ENCODE peak calls at places on chromosomes 7 and 10, in ten cellular contexts. One of them, this sample, is unnamed.

GRCh38 chr10:61815505-61815904 is 86.0 kb upstream of the ARID5B start:
- DNase-seq in activated naive CD4-positive, alpha-beta T cell: no peak
- DNase-seq in activated CD4-positive, alpha-beta T cell treated with anti-CD3 and anti-CD28 coated beads for 1 hour: no peak
- DNase-seq in AG04449: no peak
- DNase-seq in stimulated activated CD4-positive, alpha-beta T cell treated with anti-CD3 and anti-CD28 coated beads, Interleukin-4, amount 100 ng/mL, for 24 hours: no peak
- DNase-seq in glutamatergic neuron: no peak
- DNase-seq in mesendoderm: peak; percentile 90
- DNase-seq in adipocyte: no peak
- DNase-seq in stimulated activated CD8-positive, alpha-beta memory T cell treated with anti-CD3 and anti-CD28 coated beads, Interleukin-7, amount 100 ng/mL, for 1 hour: no peak
- DNase-seq in KBM-7: no peak
- DNase-seq in this sample: no peak

GRCh38 chr10:50395279-50395678 is 144.0 kb upstream of the ASAH2 start:
- DNase-seq in stimulated activated CD4-positive, alpha-beta T cell treated with anti-CD3 and anti-CD28 coated beads, Interleukin-4, amount 100 ng/mL, for 24 hours: no peak
- DNase-seq in adipocyte: no peak
- DNase-seq in stimulated activated CD8-positive, alpha-beta memory T cell treated with anti-CD3 and anti-CD28 coated beads, Interleukin-7, amount 100 ng/mL, for 1 hour: no peak
- DNase-seq in mesendoderm: no peak
- DNase-seq in activated CD4-positive, alpha-beta T cell treated with anti-CD3 and anti-CD28 coated beads for 1 hour: no peak
- DNase-seq in activated naive CD4-positive, alpha-beta T cell: no peak
- DNase-seq in KBM-7: no peak
- DNase-seq in AG04449: no peak
- DNase-seq in glutamatergic neuron: no peak
- DNase-seq in this sample: no peak

GRCh38 chr7:55127622-55128081 is 108.8 kb downstream of the EGFR start:
- DNase-seq in activated naive CD4-positive, alpha-beta T cell: no peak
- DNase-seq in glutamatergic neuron: no peak
- DNase-seq in mesendoderm: no peak
- DNase-seq in activated CD4-positive, alpha-beta T cell treated with anti-CD3 and anti-CD28 coated beads for 1 hour: no peak
- DNase-seq in stimulated activated CD4-positive, alpha-beta T cell treated with anti-CD3 and anti-CD28 coated beads, Interleukin-4, amount 100 ng/mL, for 24 hours: no peak
- DNase-seq in AG04449: no peak
- DNase-seq in KBM-7: no peak
- DNase-seq in stimulated activated CD8-positive, alpha-beta memory T cell treated with anti-CD3 and anti-CD28 coated beads, Interleukin-7, amount 100 ng/mL, for 1 hour: no peak
- DNase-seq in adipocyte: peak; percentile 80
- DNase-seq in this sample: peak; percentile 54

GRCh38 chr10:78568664-78569063 is 500.1 kb upstream of the ZMIZ1 start:
- DNase-seq in KBM-7: peak; percentile 36
- DNase-seq in activated CD4-positive, alpha-beta T cell treated with anti-CD3 and anti-CD28 coated beads for 1 hour: no peak
- DNase-seq in stimulated activated CD8-positive, alpha-beta memory T cell treated with anti-CD3 and anti-CD28 coated beads, Interleukin-7, amount 100 ng/mL, for 1 hour: no peak
- DNase-seq in stimulated activated CD4-positive, alpha-beta T cell treated with anti-CD3 and anti-CD28 coated beads, Interleukin-4, amount 100 ng/mL, for 24 hours: no peak
- DNase-seq in activated naive CD4-positive, alpha-beta T cell: no peak
- DNase-seq in adipocyte: no peak
- DNase-seq in glutamatergic neuron: no peak
- DNase-seq in mesendoderm: peak; percentile 21
- DNase-seq in AG04449: no peak
- DNase-seq in this sample: no peak

GRCh38 chr10:71396714-71397339 is at the start of gene CDH23:
- DNase-seq in AG04449: no peak
- DNase-seq in mesendoderm: peak; percentile 66
- DNase-seq in KBM-7: peak; percentile 33
- DNase-seq in stimulated activated CD8-positive, alpha-beta memory T cell treated with anti-CD3 and anti-CD28 coated beads, Interleukin-7, amount 100 ng/mL, for 1 hour: no peak
- DNase-seq in activated CD4-positive, alpha-beta T cell treated with anti-CD3 and anti-CD28 coated beads for 1 hour: no peak
- DNase-seq in glutamatergic neuron: peak; percentile 61
- DNase-seq in adipocyte: peak; percentile 36
- DNase-seq in stimulated activated CD4-positive, alpha-beta T cell treated with anti-CD3 and anti-CD28 coated beads, Interleukin-4, amount 100 ng/mL, for 24 hours: no peak
- DNase-seq in activated naive CD4-positive, alpha-beta T cell: no peak
- DNase-seq in this sample: no peak

GRCh38 chr10:24254180-24254579 is 45.2 kb downstream of the KIAA1217 start:
- DNase-seq in stimulated activated CD4-positive, alpha-beta T cell treated with anti-CD3 and anti-CD28 coated beads, Interleukin-4, amount 100 ng/mL, for 24 hours: no peak
- DNase-seq in KBM-7: no peak
- DNase-seq in glutamatergic neuron: no peak
- DNase-seq in activated naive CD4-positive, alpha-beta T cell: no peak
- DNase-seq in adipocyte: no peak
- DNase-seq in activated CD4-positive, alpha-beta T cell treated with anti-CD3 and anti-CD28 coated beads for 1 hour: no peak
- DNase-seq in AG04449: no peak
- DNase-seq in stimulated activated CD8-positive, alpha-beta memory T cell treated with anti-CD3 and anti-CD28 coated beads, Interleukin-7, amount 100 ng/mL, for 1 hour: no peak
- DNase-seq in mesendoderm: no peak
- DNase-seq in this sample: no peak

GRCh38 chr10:36172574-36172973 is 530.5 kb upstream of the FZD8 start:
- DNase-seq in activated naive CD4-positive, alpha-beta T cell: no peak
- DNase-seq in mesendoderm: no peak
- DNase-seq in adipocyte: peak; percentile 60
- DNase-seq in AG04449: peak; percentile 26
- DNase-seq in stimulated activated CD4-positive, alpha-beta T cell treated with anti-CD3 and anti-CD28 coated beads, Interleukin-4, amount 100 ng/mL, for 24 hours: no peak
- DNase-seq in KBM-7: no peak
- DNase-seq in stimulated activated CD8-positive, alpha-beta memory T cell treated with anti-CD3 and anti-CD28 coated beads, Interleukin-7, amount 100 ng/mL, for 1 hour: no peak
- DNase-seq in activated CD4-positive, alpha-beta T cell treated with anti-CD3 and anti-CD28 coated beads for 1 hour: no peak
- DNase-seq in glutamatergic neuron: no peak
- DNase-seq in this sample: peak; percentile 38

GRCh38 chr10:119115921-119116320 is 12.0 kb downstream of the DENND10 start:
- DNase-seq in glutamatergic neuron: no peak
- DNase-seq in AG04449: no peak
- DNase-seq in stimulated activated CD8-positive, alpha-beta memory T cell treated with anti-CD3 and anti-CD28 coated beads, Interleukin-7, amount 100 ng/mL, for 1 hour: no peak
- DNase-seq in activated CD4-positive, alpha-beta T cell treated with anti-CD3 and anti-CD28 coated beads for 1 hour: no peak
- DNase-seq in adipocyte: no peak
- DNase-seq in mesendoderm: no peak
- DNase-seq in activated naive CD4-positive, alpha-beta T cell: no peak
- DNase-seq in stimulated activated CD4-positive, alpha-beta T cell treated with anti-CD3 and anti-CD28 coated beads, Interleukin-4, amount 100 ng/mL, for 24 hours: no peak
- DNase-seq in KBM-7: no peak
- DNase-seq in this sample: no peak

GRCh38 chr7:157408258-157409101 is 71.7 kb downstream of the DNAJB6 start:
- DNase-seq in adipocyte: no peak
- DNase-seq in AG04449: no peak
- DNase-seq in activated naive CD4-positive, alpha-beta T cell: no peak
- DNase-seq in KBM-7: no peak
- DNase-seq in glutamatergic neuron: no peak
- DNase-seq in activated CD4-positive, alpha-beta T cell treated with anti-CD3 and anti-CD28 coated beads for 1 hour: no peak
- DNase-seq in stimulated activated CD8-positive, alpha-beta memory T cell treated with anti-CD3 and anti-CD28 coated beads, Interleukin-7, amount 100 ng/mL, for 1 hour: no peak
- DNase-seq in mesendoderm: no peak
- DNase-seq in stimulated activated CD4-positive, alpha-beta T cell treated with anti-CD3 and anti-CD28 coated beads, Interleukin-4, amount 100 ng/mL, for 24 hours: no peak
- DNase-seq in this sample: no peak

GRCh38 chr10:79266543-79267312 is 80.5 kb upstream of the PPIF start:
- DNase-seq in activated naive CD4-positive, alpha-beta T cell: no peak
- DNase-seq in AG04449: peak; percentile 81
- DNase-seq in stimulated activated CD4-positive, alpha-beta T cell treated with anti-CD3 and anti-CD28 coated beads, Interleukin-4, amount 100 ng/mL, for 24 hours: no peak
- DNase-seq in adipocyte: peak; percentile 91
- DNase-seq in activated CD4-positive, alpha-beta T cell treated with anti-CD3 and anti-CD28 coated beads for 1 hour: no peak
- DNase-seq in KBM-7: peak; percentile 71
- DNase-seq in mesendoderm: no peak
- DNase-seq in stimulated activated CD8-positive, alpha-beta memory T cell treated with anti-CD3 and anti-CD28 coated beads, Interleukin-7, amount 100 ng/mL, for 1 hour: no peak
- DNase-seq in glutamatergic neuron: no peak
- DNase-seq in this sample: peak; percentile 74

GRCh38 chr7:134852626-134853025 is 73.2 kb downstream of the CALD1 start:
- DNase-seq in adipocyte: peak; percentile 44
- DNase-seq in activated naive CD4-positive, alpha-beta T cell: no peak
- DNase-seq in stimulated activated CD8-positive, alpha-beta memory T cell treated with anti-CD3 and anti-CD28 coated beads, Interleukin-7, amount 100 ng/mL, for 1 hour: no peak
- DNase-seq in KBM-7: no peak
- DNase-seq in glutamatergic neuron: no peak
- DNase-seq in AG04449: no peak
- DNase-seq in stimulated activated CD4-positive, alpha-beta T cell treated with anti-CD3 and anti-CD28 coated beads, Interleukin-4, amount 100 ng/mL, for 24 hours: no peak
- DNase-seq in mesendoderm: no peak
- DNase-seq in activated CD4-positive, alpha-beta T cell treated with anti-CD3 and anti-CD28 coated beads for 1 hour: no peak
- DNase-seq in this sample: no peak

GRCh38 chr10:44628921-44629320 is 244.0 kb upstream of the CXCL12 start:
- DNase-seq in AG04449: peak; percentile 64
- DNase-seq in KBM-7: peak; percentile 8
- DNase-seq in activated CD4-positive, alpha-beta T cell treated with anti-CD3 and anti-CD28 coated beads for 1 hour: no peak
- DNase-seq in glutamatergic neuron: no peak
- DNase-seq in activated naive CD4-positive, alpha-beta T cell: no peak
- DNase-seq in stimulated activated CD4-positive, alpha-beta T cell treated with anti-CD3 and anti-CD28 coated beads, Interleukin-4, amount 100 ng/mL, for 24 hours: no peak
- DNase-seq in mesendoderm: peak; percentile 49
- DNase-seq in stimulated activated CD8-positive, alpha-beta memory T cell treated with anti-CD3 and anti-CD28 coated beads, Interleukin-7, amount 100 ng/mL, for 1 hour: no peak
- DNase-seq in adipocyte: peak; percentile 95
- DNase-seq in this sample: peak; percentile 56

GRCh38 chr10:76422769-76423168 is 991.3 kb downstream of the LRMDA start:
- DNase-seq in stimulated activated CD8-positive, alpha-beta memory T cell treated with anti-CD3 and anti-CD28 coated beads, Interleukin-7, amount 100 ng/mL, for 1 hour: no peak
- DNase-seq in AG04449: no peak
- DNase-seq in glutamatergic neuron: no peak
- DNase-seq in adipocyte: peak; percentile 50
- DNase-seq in stimulated activated CD4-positive, alpha-beta T cell treated with anti-CD3 and anti-CD28 coated beads, Interleukin-4, amount 100 ng/mL, for 24 hours: no peak
- DNase-seq in activated CD4-positive, alpha-beta T cell treated with anti-CD3 and anti-CD28 coated beads for 1 hour: no peak
- DNase-seq in activated naive CD4-positive, alpha-beta T cell: no peak
- DNase-seq in KBM-7: no peak
- DNase-seq in mesendoderm: no peak
- DNase-seq in this sample: no peak

GRCh38 chr10:104037261-104037951 is 48.3 kb downstream of the COL17A1 start:
- DNase-seq in AG04449: no peak
- DNase-seq in activated CD4-positive, alpha-beta T cell treated with anti-CD3 and anti-CD28 coated beads for 1 hour: no peak
- DNase-seq in stimulated activated CD4-positive, alpha-beta T cell treated with anti-CD3 and anti-CD28 coated beads, Interleukin-4, amount 100 ng/mL, for 24 hours: no peak
- DNase-seq in KBM-7: no peak
- DNase-seq in mesendoderm: no peak
- DNase-seq in adipocyte: no peak
- DNase-seq in glutamatergic neuron: no peak
- DNase-seq in activated naive CD4-positive, alpha-beta T cell: no peak
- DNase-seq in stimulated activated CD8-positive, alpha-beta memory T cell treated with anti-CD3 and anti-CD28 coated beads, Interleukin-7, amount 100 ng/mL, for 1 hour: no peak
- DNase-seq in this sample: no peak

GRCh38 chr10:24703700-24704099 is 20.0 kb downstream of the ARHGAP21 start:
- DNase-seq in stimulated activated CD4-positive, alpha-beta T cell treated with anti-CD3 and anti-CD28 coated beads, Interleukin-4, amount 100 ng/mL, for 24 hours: no peak
- DNase-seq in activated CD4-positive, alpha-beta T cell treated with anti-CD3 and anti-CD28 coated beads for 1 hour: no peak
- DNase-seq in adipocyte: peak; percentile 86
- DNase-seq in KBM-7: no peak
- DNase-seq in AG04449: no peak
- DNase-seq in mesendoderm: no peak
- DNase-seq in glutamatergic neuron: no peak
- DNase-seq in stimulated activated CD8-positive, alpha-beta memory T cell treated with anti-CD3 and anti-CD28 coated beads, Interleukin-7, amount 100 ng/mL, for 1 hour: no peak
- DNase-seq in activated naive CD4-positive, alpha-beta T cell: no peak
- DNase-seq in this sample: peak; percentile 65

GRCh38 chr7:133873631-133874030 is 253.5 kb upstream of the LRGUK start:
- DNase-seq in glutamatergic neuron: no peak
- DNase-seq in stimulated activated CD8-positive, alpha-beta memory T cell treated with anti-CD3 and anti-CD28 coated beads, Interleukin-7, amount 100 ng/mL, for 1 hour: no peak
- DNase-seq in adipocyte: no peak
- DNase-seq in activated CD4-positive, alpha-beta T cell treated with anti-CD3 and anti-CD28 coated beads for 1 hour: no peak
- DNase-seq in activated naive CD4-positive, alpha-beta T cell: no peak
- DNase-seq in AG04449: no peak
- DNase-seq in KBM-7: no peak
- DNase-seq in mesendoderm: no peak
- DNase-seq in stimulated activated CD4-positive, alpha-beta T cell treated with anti-CD3 and anti-CD28 coated beads, Interleukin-4, amount 100 ng/mL, for 24 hours: no peak
- DNase-seq in this sample: no peak

GRCh38 chr10:45509491-45509890 is 135.5 kb downstream of the ALOX5 start:
- DNase-seq in stimulated activated CD4-positive, alpha-beta T cell treated with anti-CD3 and anti-CD28 coated beads, Interleukin-4, amount 100 ng/mL, for 24 hours: no peak
- DNase-seq in activated naive CD4-positive, alpha-beta T cell: no peak
- DNase-seq in adipocyte: no peak
- DNase-seq in activated CD4-positive, alpha-beta T cell treated with anti-CD3 and anti-CD28 coated beads for 1 hour: no peak
- DNase-seq in glutamatergic neuron: no peak
- DNase-seq in mesendoderm: no peak
- DNase-seq in KBM-7: no peak
- DNase-seq in AG04449: no peak
- DNase-seq in stimulated activated CD8-positive, alpha-beta memory T cell treated with anti-CD3 and anti-CD28 coated beads, Interleukin-7, amount 100 ng/mL, for 1 hour: no peak
- DNase-seq in this sample: no peak

This sample was measured in AG04450.